ENCODE peak calls at places on chromosomes 7 and 10, in nine cellular contexts. G is neural progenitor cell; H is testis; W is type B pancreatic cell; I is epithelial cell of esophagus; S is RWPE2; Z is MM.1S; N is CD4-positive, alpha-beta T cell; K is tibial artery. O is an unnamed sample.

GRCh38 chr7:10648289-10648688 is 325.4 kb upstream of the PHF14 start:
- DNase-seq in G (no peak), K (no peak), Z (no peak), W (no peak), H (no peak), I (no peak), N (no peak), S (no peak), O (no peak)

GRCh38 chr7:141698247-141699015 is 3.5 kb downstream of the DENND11 start:
- DNase-seq in W (no peak), Z (no peak), G (no peak), S (no peak), K (no peak), H (no peak), I (no peak), N (no peak), O (peak)

GRCh38 chr7:404782-405488 is 114.7 kb downstream of the PDGFA start:
- DNase-seq in H (no peak), N (no peak), I (peak), Z (no peak), W (no peak), S (peak), K (no peak), G (no peak), O (no peak)

GRCh38 chr10:104259999-104260774 is 5.5 kb downstream of the GSTO1 start:
- DNase-seq in S (no peak), N (no peak), K (no peak), G (no peak), Z (no peak), H (no peak), W (no peak), I (peak), O (no peak)

GRCh38 chr7:26379711-26380110 is 88.0 kb downstream of the SNX10 start:
- DNase-seq in H (no peak), I (no peak), G (no peak), Z (no peak), S (no peak), W (no peak), N (no peak), K (no peak), O (no peak)

GRCh38 chr7:117071597-117071996 is 118.3 kb downstream of the ST7 start:
- DNase-seq in H (no peak), G (no peak), K (no peak), S (no peak), W (no peak), N (no peak), Z (no peak), I (no peak), O (no peak)

GRCh38 chr7:128755816-128756476 is 16.8 kb downstream of the CALU start:
- DNase-seq in H (no peak), G (no peak), S (no peak), K (peak), W (no peak), I (no peak), N (no peak), Z (no peak), O (no peak)

GRCh38 chr7:3157541-3158287 is 114.0 kb upstream of the CARD11 start:
- DNase-seq in I (no peak), H (no peak), Z (no peak), W (no peak), G (no peak), S (no peak), N (no peak), K (no peak), O (peak)

GRCh38 chr10:97566338-97566986 is 6.1 kb upstream of the ANKRD2 start:
- DNase-seq in W (no peak), S (no peak), I (peak), N (no peak), H (no peak), G (no peak), Z (no peak), K (no peak), O (no peak)

GRCh38 chr7:5598769-5599371 is 175.2 kb upstream of the TNRC18 start:
- DNase-seq in G (peak), H (peak), W (no peak), S (peak), Z (no peak), I (peak), N (no peak), K (no peak), O (no peak)

GRCh38 chr10:20228748-20229147 is 412.5 kb downstream of the PLXDC2 start:
- DNase-seq in W (no peak), K (no peak), H (no peak), S (no peak), N (no peak), I (no peak), G (no peak), Z (no peak), O (no peak)

GRCh38 chr7:107981466-107981865 is 21.5 kb downstream of the LAMB1 start:
- DNase-seq in K (no peak), S (no peak), H (no peak), Z (no peak), G (no peak), I (no peak), N (no peak), W (no peak), O (no peak)

GRCh38 chr7:148856035-148856881 is 27.8 kb downstream of the EZH2 start:
- DNase-seq in S (no peak), G (peak), K (peak), Z (peak), I (peak), H (peak), N (peak), W (no peak), O (peak)

GRCh38 chr7:106966121-106966520 is 78.4 kb upstream of the PRKAR2B start:
- DNase-seq in I (no peak), W (no peak), N (no peak), H (no peak), G (no peak), S (no peak), K (no peak), Z (no peak), O (no peak)

GRCh38 chr10:89022734-89023133 is 32.1 kb downstream of the FAS start:
- DNase-seq in K (no peak), Z (no peak), G (no peak), W (no peak), I (peak), H (no peak), S (no peak), N (no peak), O (no peak)

GRCh38 chr7:45112648-45113047 is 1.2 kb upstream of the TBRG4 start:
- DNase-seq in H (no peak), K (no peak), N (no peak), G (no peak), Z (no peak), I (no peak), W (no peak), S (no peak), O (no peak)

GRCh38 chr7:26850193-26850651 is 14.2 kb downstream of the SKAP2 start:
- DNase-seq in K (no peak), Z (no peak), S (no peak), I (peak), W (no peak), H (no peak), G (no peak), N (no peak), O (no peak)

GRCh38 chr10:108653466-108653865 is 1269.8 kb downstream of the XPNPEP1 start:
- DNase-seq in N (no peak), Z (no peak), G (no peak), K (no peak), H (no peak), S (no peak), W (no peak), I (no peak), O (no peak)

GRCh38 chr10:116281780-116282179 is 8.8 kb upstream of the GFRA1 start:
- DNase-seq in K (no peak), I (no peak), W (no peak), N (no peak), G (no peak), S (no peak), H (no peak), Z (no peak), O (no peak)

GRCh38 chr10:106167946-106168345 is 996.6 kb downstream of the SORCS1 start:
- DNase-seq in Z (no peak), S (no peak), G (no peak), H (no peak), I (no peak), W (no peak), K (no peak), N (no peak), O (no peak)

GRCh38 chr10:94500063-94500462 is 45.5 kb upstream of the HELLS start:
- DNase-seq in Z (no peak), N (no peak), W (no peak), G (peak), K (no peak), I (peak), H (peak), S (no peak), O (no peak)

GRCh38 chr10:11533328-11533781 is 78.1 kb downstream of the USP6NL start:
- DNase-seq in W (no peak), S (no peak), H (no peak), G (peak), K (no peak), Z (no peak), I (peak), N (no peak), O (no peak)

GRCh38 chr7:2820508-2820934 is 23.6 kb downstream of the GNA12 start:
- DNase-seq in K (peak), H (peak), Z (no peak), S (peak), N (no peak), I (peak), G (no peak), W (no peak), O (no peak)

GRCh38 chr7:23105086-23105643 is 420 bp upstream of the KLHL7 start:
- DNase-seq in N (no peak), Z (peak), W (no peak), K (no peak), S (no peak), G (no peak), H (no peak), I (no peak), O (peak)

GRCh38 chr10:56139405-56139804 is 221.7 kb downstream of the ZWINT start:
- DNase-seq in H (no peak), G (no peak), S (no peak), N (no peak), K (no peak), W (no peak), Z (no peak), I (no peak), O (no peak)

GRCh38 chr10:35607475-35608316 is 2.6 kb downstream of the GJD4 start:
- DNase-seq in W (no peak), S (no peak), G (no peak), H (peak), Z (no peak), I (peak), N (no peak), K (no peak), O (peak)

GRCh38 chr7:22137026-22137425 is 191.3 kb upstream of the CDCA7L start:
- DNase-seq in G (no peak), S (no peak), H (no peak), K (no peak), N (no peak), I (no peak), Z (no peak), W (no peak), O (no peak)

GRCh38 chr10:92081641-92082040 is 158.1 kb downstream of the BTAF1 start:
- DNase-seq in K (no peak), G (no peak), S (no peak), N (no peak), Z (no peak), I (no peak), H (no peak), W (no peak), O (no peak)

GRCh38 chr10:92079003-92079402 is 155.4 kb downstream of the BTAF1 start:
- DNase-seq in W (no peak), K (no peak), Z (no peak), H (no peak), S (no peak), G (no peak), I (peak), N (no peak), O (no peak)

GRCh38 chr10:92076722-92077121 is 153.2 kb downstream of the BTAF1 start:
- DNase-seq in H (no peak), S (no peak), N (no peak), G (no peak), I (no peak), K (no peak), W (no peak), Z (no peak), O (no peak)

GRCh38 chr10:92082583-92083280 is 159.2 kb downstream of the BTAF1 start:
- DNase-seq in S (no peak), K (no peak), I (no peak), N (no peak), G (no peak), W (no peak), H (no peak), Z (peak), O (no peak)

DNA sequence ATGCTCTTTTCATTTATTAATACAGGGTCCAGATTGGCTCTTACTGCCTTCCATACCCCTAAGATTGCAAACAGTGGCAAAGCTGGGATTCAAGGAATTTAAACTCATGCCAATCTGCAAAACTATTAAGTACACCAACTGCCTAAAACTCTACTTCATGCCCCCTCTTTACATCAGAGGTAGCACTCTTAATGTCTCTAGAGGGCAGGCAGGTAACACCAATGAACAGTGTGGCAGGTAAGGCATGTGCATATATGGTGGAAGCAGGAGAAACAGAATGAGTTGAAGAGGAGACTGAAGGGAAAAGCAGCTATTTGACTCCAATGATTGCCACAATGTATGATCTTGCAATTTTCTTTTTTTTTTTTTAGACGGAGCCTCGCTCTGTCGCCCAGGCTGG is 156.7 kb downstream of the BTAF1 start:
- DNase-seq in N (no peak), H (no peak), W (no peak), G (no peak), I (no peak), K (no peak), Z (no peak), S (no peak), O (no peak)
- TF ChIP-seq CTCF in N (no peak), H (no peak), W (no peak), G (no peak), I (no peak), K (no peak), Z (no peak), S (peak), O (no peak)

GRCh38 chr10:128091636-128092210 is 34.5 kb downstream of the MKI67 start:
- DNase-seq in H (no peak), K (no peak), N (no peak), G (peak), S (no peak), W (no peak), I (no peak), Z (no peak), O (no peak)

GRCh38 chr10:128087146-128087883 is 38.9 kb downstream of the MKI67 start:
- DNase-seq in G (no peak), K (no peak), S (no peak), I (peak), Z (peak), N (no peak), W (no peak), H (no peak), O (no peak)

GRCh38 chr10:128086003-128086863 is 40.0 kb downstream of the MKI67 start:
- DNase-seq in H (no peak), G (no peak), W (peak), S (no peak), N (no peak), I (peak), Z (no peak), K (no peak), O (no peak)

GRCh38 chr10:128084991-128085390 is 41.2 kb downstream of the MKI67 start:
- DNase-seq in S (no peak), Z (no peak), I (no peak), G (no peak), N (no peak), H (no peak), K (no peak), W (no peak), O (no peak)

GRCh38 chr10:128087884-128088695 is 38.1 kb downstream of the MKI67 start:
- DNase-seq in N (no peak), Z (peak), S (no peak), K (no peak), I (peak), G (no peak), H (no peak), W (peak), O (no peak)
- TF ChIP-seq CTCF in N (no peak), Z (peak), S (no peak), K (no peak), I (peak), G (peak), H (no peak), W (peak), O (peak)

GRCh38 chr10:47033081-47033480 is 121.9 kb downstream of the PTPN20 start:
- DNase-seq in N (no peak), I (no peak), W (no peak), Z (no peak), S (no peak), G (no peak), K (no peak), H (no peak), O (no peak)

GRCh38 chr10:47031953-47032465 is 120.8 kb downstream of the PTPN20 start:
- DNase-seq in G (no peak), S (no peak), N (no peak), K (peak), Z (no peak), W (no peak), I (peak), H (no peak), O (no peak)

GRCh38 chr10:47029181-47029971 is 118.1 kb downstream of the PTPN20 start:
- DNase-seq in I (no peak), Z (no peak), W (peak), G (no peak), H (peak), K (no peak), N (no peak), S (no peak), O (no peak)

GRCh38 chr10:47030191-47030698 is 119.0 kb downstream of the PTPN20 start:
- DNase-seq in G (no peak), H (no peak), Z (no peak), S (no peak), I (no peak), W (peak), N (no peak), K (peak), O (no peak)

GRCh38 chr10:47031251-47031952 is 120.2 kb downstream of the PTPN20 start:
- DNase-seq in S (no peak), K (no peak), W (no peak), G (peak), H (no peak), N (no peak), I (peak), Z (no peak), O (no peak)
- TF ChIP-seq CTCF in S (no peak), K (no peak), W (peak), G (peak), H (no peak), N (no peak), I (peak), Z (no peak), O (no peak)

DNA sequence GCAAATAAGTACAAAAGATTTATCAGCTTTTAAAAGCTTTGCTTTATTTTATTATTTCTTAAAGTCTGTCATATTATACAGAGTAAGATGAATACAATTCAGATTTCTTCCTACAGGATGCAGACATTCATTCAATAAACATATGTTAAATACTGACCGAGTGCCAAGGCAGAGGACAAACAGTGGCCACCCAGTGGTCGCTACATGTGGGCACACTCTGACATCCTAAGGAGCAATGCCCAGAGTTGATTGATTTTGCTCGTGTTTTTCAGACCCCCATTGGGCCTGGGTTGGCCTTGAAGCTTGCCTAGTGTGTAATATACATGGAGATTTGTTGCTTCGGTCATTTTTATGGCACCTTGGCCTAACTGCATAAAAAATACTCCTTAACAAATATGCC is 201.2 kb downstream of the CCDC3 start:
- DNase-seq in H (no peak), N (no peak), G (no peak), W (no peak), I (no peak), S (no peak), Z (no peak), K (no peak), O (no peak)
- TF ChIP-seq CTCF in H (no peak), N (no peak), G (peak), W (peak), I (no peak), S (no peak), Z (no peak), K (no peak), O (no peak)

DNA sequence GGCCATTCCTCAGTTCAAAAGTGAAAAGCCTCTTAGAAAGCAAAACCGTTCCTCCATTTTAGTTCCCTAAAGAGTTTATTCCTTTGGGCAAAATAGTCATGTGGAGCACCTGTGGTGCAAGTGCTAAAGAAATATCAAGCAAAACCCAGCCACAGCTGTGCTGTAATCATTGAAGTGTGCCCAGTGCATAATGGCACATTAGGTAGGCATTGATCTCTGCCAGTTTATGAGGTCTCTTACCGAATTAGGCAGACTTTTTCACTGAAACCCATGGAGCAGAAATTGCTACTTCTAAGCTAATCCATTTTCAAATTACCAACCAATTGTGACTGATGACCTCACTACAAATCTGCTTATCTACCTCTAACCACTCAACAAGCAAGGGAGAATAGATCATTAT is 97.2 kb upstream of the SEMA3A start:
- DNase-seq in G (peak), S (no peak), H (no peak), I (no peak), N (no peak), Z (no peak), K (no peak), W (no peak), O (no peak)
- TF ChIP-seq CTCF in G (no peak), S (no peak), H (no peak), I (no peak), N (no peak), Z (no peak), K (no peak), W (no peak), O (no peak)

GRCh38 chr7:157692156-157693011 is 355.6 kb downstream of the DNAJB6 start:
- DNase-seq in Z (no peak), K (no peak), S (no peak), H (no peak), N (no peak), W (peak), G (peak), I (no peak), O (no peak)

GRCh38 chr7:157691521-157692155 is 354.8 kb downstream of the DNAJB6 start:
- DNase-seq in W (peak), Z (no peak), K (no peak), G (peak), S (no peak), N (no peak), I (no peak), H (peak), O (no peak)

GRCh38 chr7:157694389-157694665 is 357.5 kb downstream of the DNAJB6 start:
- DNase-seq in S (no peak), I (no peak), Z (no peak), K (no peak), N (no peak), H (no peak), G (no peak), W (no peak), O (no peak)

GRCh38 chr7:157693071-157693520 is 356.3 kb downstream of the DNAJB6 start:
- DNase-seq in Z (no peak), S (no peak), G (peak), K (no peak), H (peak), I (no peak), W (no peak), N (no peak), O (no peak)

GRCh38 chr7:157693521-157694388 is 357.0 kb downstream of the DNAJB6 start:
- DNase-seq in H (peak), Z (no peak), S (no peak), I (no peak), K (no peak), W (peak), G (peak), N (no peak), O (no peak)
- TF ChIP-seq CTCF in H (no peak), Z (no peak), S (no peak), I (no peak), K (no peak), W (peak), G (peak), N (no peak), O (no peak)

GRCh38 chr7:42617071-42617705 is 294.7 kb downstream of the C7orf25 start:
- DNase-seq in K (no peak), Z (no peak), W (no peak), N (no peak), H (no peak), G (peak), S (no peak), I (no peak), O (no peak)
- TF ChIP-seq CTCF in K (no peak), Z (no peak), W (no peak), N (no peak), H (no peak), G (no peak), S (no peak), I (no peak), O (no peak)

O was measured in activated CD8-positive, alpha-beta T cell treated with anti-CD3 and anti-CD28 coated beads for 36 hours.